ENCODE peak calls at places on chromosomes 2 and 18, in five cellular contexts. A is stimulated activated CD4-positive, alpha-beta T cell treated with anti-CD3 and anti-CD28 coated beads, Interleukin-1b, Interleukin-23, amount 100 ng/mL, for 4 hours; H is mesenteric fat pad; X is HEK293T; Q is suprapubic skin. E is an unnamed sample.

GRCh38 chr2:241866896-241867631 is 2.5 kb upstream of the RTP5 start:
- DNase-seq in X (no peak), A (no peak), Q (no peak), H (no peak), E (no peak)

GRCh38 chr18:62634991-62635630 is 80.2 kb upstream of the PHLPP1 start:
- DNase-seq in H (no peak), A (no peak), Q (peak), X (no peak), E (no peak)

GRCh38 chr2:28160986-28161425 is 231.7 kb upstream of the FOSL2 start:
- DNase-seq in X (no peak), A (no peak), H (no peak), Q (no peak), E (peak)

GRCh38 chr2:127067620-127068350 is 39.2 kb downstream of the BIN1 start:
- DNase-seq in H (no peak), X (peak), A (peak), Q (no peak), E (peak)

GRCh38 chr2:241379481-241380480 is 23.7 kb downstream of the FARP2 start:
- DNase-seq in X (no peak), Q (no peak), A (no peak), H (no peak), E (no peak)

GRCh38 chr2:113965644-113966043 is 75.8 kb downstream of the ACTR3 start:
- DNase-seq in X (peak), H (no peak), A (peak), Q (no peak), E (peak)

GRCh38 chr2:191869178-191869577 is 22.3 kb upstream of the CAVIN2 start:
- DNase-seq in H (no peak), A (no peak), X (peak), Q (no peak), E (peak)

GRCh38 chr2:239739206-239739605 is 285.9 kb downstream of the NDUFA10 start:
- DNase-seq in X (no peak), Q (no peak), H (no peak), A (no peak), E (no peak)

GRCh38 chr18:77108001-77108692 is 24.4 kb downstream of the MBP start:
- DNase-seq in H (no peak), A (no peak), X (no peak), Q (no peak), E (peak)

E was measured in LHCN-M2.